ENCODE peak calls at places on chromosomes 12 and 14, in four cellular contexts. R, L, P and T are unnamed samples.

GRCh38 chr14:49923442-49923841 is 30.6 kb downstream of the ARF6 start:
- DNase-seq in P (no peak), L (no peak), R (no peak), T (no peak)

GRCh38 chr12:70744133-70744532 is 106.9 kb upstream of the PTPRB start:
- DNase-seq in R (no peak), P (no peak), L (no peak), T (no peak)

GRCh38 chr12:24695103-24695502 is 253.8 kb downstream of the BCAT1 start:
- DNase-seq in L (no peak), P (no peak), R (no peak), T (no peak)

GRCh38 chr12:41418586-41418985 is 230.5 kb downstream of the PDZRN4 start:
- DNase-seq in P (no peak), R (no peak), L (no peak), T (no peak)

GRCh38 chr14:104011824-104012517 is 69.6 kb upstream of the RD3L start:
- DNase-seq in P (no peak), R (no peak), L (no peak), T (no peak)

GRCh38 chr12:80017261-80017870 is 82.0 kb upstream of the OTOGL start:
- DNase-seq in L (no peak), P (no peak), R (no peak), T (no peak)

GRCh38 chr12:127245437-127245836 is 1021.5 kb upstream of the TMEM132C start:
- DNase-seq in R (no peak), L (no peak), P (no peak), T (no peak)

GRCh38 chr12:92926549-92926948 is 2.5 kb downstream of the EEA1 start:
- DNase-seq in P (no peak), R (no peak), L (no peak), T (no peak)

GRCh38 chr12:123772074-123772473 is 10.0 kb downstream of the DNAH10 start:
- DNase-seq in R (no peak), L (no peak), P (no peak), T (no peak)

GRCh38 chr12:52069410-52070242 is at the start of gene ATG101:
- DNase-seq in P (peak), L (peak), R (peak), T (peak)

GRCh38 chr14:87489196-87489819 is 503.7 kb downstream of the GALC start:
- DNase-seq in L (no peak), P (no peak), R (no peak), T (no peak)

GRCh38 chr12:27969011-27969900 is 3.3 kb downstream of the PTHLH start:
- DNase-seq in L (no peak), R (no peak), P (no peak), T (peak)

GRCh38 chr12:127888948-127889347 is 378.0 kb upstream of the TMEM132C start:
- DNase-seq in L (no peak), P (no peak), R (peak), T (no peak)

GRCh38 chr12:106234513-106234912 is 13.3 kb downstream of the CKAP4 start:
- DNase-seq in P (no peak), R (no peak), L (no peak), T (no peak)

GRCh38 chr12:52428121-52428520 is 6.0 kb downstream of the KRT75 start:
- DNase-seq in R (no peak), L (no peak), P (no peak), T (no peak)

GRCh38 chr14:92967346-92967926 is 44.5 kb downstream of the CHGA start:
- DNase-seq in L (no peak), P (no peak), R (no peak), T (no peak)

GRCh38 chr14:102927346-102927877 is 4.9 kb downstream of the AMN start:
- DNase-seq in P (no peak), R (peak), L (no peak), T (no peak)